ENCODE peak calls at places on chromosomes 11 and 22, in eight cellular contexts. Y is CD8-positive, alpha-beta memory T cell; Q is cardiac muscle cell; W is amniotic stem cell; C is dermis blood vessel endothelial cell; F is islet precursor cell; N is activated CD4-positive, alpha-beta T cell treated with anti-CD3 and anti-CD28 coated beads, Interleukin-2, amount 10 ng/mL, durations not matched to agents 24 days and 14 days; X is kidney tubule cell. P is an unnamed sample.
A peak's percentile ranks its signal among the peaks of the same experiment; 100 is the strongest.

GRCh38 chr11:3164138-3164539 is 971 bp downstream of the OSBPL5 start:
- DNase-seq in Y (no peak), Q (no peak), W (no peak), C (no peak), F (no peak), N (no peak), X (no peak), P (no peak)

GRCh38 chr11:74444173-74444832 is 23.0 kb downstream of the KCNE3 start:
- DNase-seq in Y (no peak), Q (no peak), W (no peak), C (no peak), F (no peak), N (no peak), X (no peak), P (no peak)

GRCh38 chr11:12770435-12770834 is 96.2 kb downstream of the TEAD1 start:
- DNase-seq in Y (no peak), Q (no peak), W (no peak), C (no peak), F (no peak), N (no peak), X (no peak), P (no peak)

GRCh38 chr11:1293619-1294015 is 15.8 kb downstream of the TOLLIP start:
- DNase-seq in Y (no peak), Q (no peak), W (no peak), C (peak; percentile 44), F (no peak), N (no peak), X (peak; percentile 17), P (no peak)

GRCh38 chr11:15969701-15970329 is 386.5 kb downstream of the SOX6 start:
- DNase-seq in Y (no peak), Q (peak; percentile 92), W (no peak), C (peak; percentile 9), F (no peak), N (no peak), X (no peak), P (peak; percentile 97)

GRCh38 chr11:29282088-29282487 is 734.7 kb downstream of the KCNA4 start:
- DNase-seq in Y (no peak), Q (peak; percentile 83), W (peak; percentile 75), C (peak; percentile 93), F (peak; percentile 82), N (no peak), X (peak; percentile 98), P (peak; percentile 96)

GRCh38 chr11:132982769-132983168 is 549.5 kb downstream of the OPCML start:
- DNase-seq in Y (no peak), Q (no peak), W (no peak), C (no peak), F (no peak), N (no peak), X (no peak), P (no peak)

GRCh38 chr11:67308031-67308866 is 4.9 kb downstream of the SSH3 start:
- DNase-seq in Y (no peak), Q (no peak), W (no peak), C (no peak), F (no peak), N (no peak), X (no peak), P (no peak)

GRCh38 chr11:12685229-12685628 is 11.0 kb downstream of the TEAD1 start:
- DNase-seq in Y (no peak), Q (no peak), W (no peak), C (no peak), F (no peak), N (no peak), X (no peak), P (no peak)

GRCh38 chr22:44620129-44620840 is 81.7 kb upstream of the PRR5 start:
- DNase-seq in Y (peak; percentile 91), Q (peak; percentile 82), W (no peak), C (peak; percentile 81), F (peak; percentile 71), N (peak; percentile 96), X (peak; percentile 49), P (peak; percentile 30)